ENCODE peak calls at places on chromosomes 6 and 20, in seven cellular contexts. K is mucosa of descending colon, A is IMR-90, Q is B cell, B is BJ, C is upper lobe of left lung, P is HFFc6. S is an unnamed sample.

GRCh38 chr6:43120938-43121913 is 45.1 kb downstream of the PTK7 start:
- DNase-seq in P (peak; percentile 98), C (peak; percentile 59), K (no peak), A (peak; percentile 98), Q (no peak), B (peak; percentile 95), S (peak; percentile 99)

GRCh38 chr20:35257175-35257909 is 20.6 kb downstream of the MMP24OS start:
- DNase-seq in A (peak; percentile 44), K (no peak), Q (no peak), C (no peak), P (no peak), B (no peak), S (peak; percentile 47)

GRCh38 chr6:108365488-108365887 is 70.6 kb downstream of the AFG1L start:
- DNase-seq in B (no peak), Q (no peak), C (no peak), K (no peak), A (no peak), P (no peak), S (no peak)

GRCh38 chr20:50921055-50921454 is 10.2 kb downstream of the ADNP start:
- DNase-seq in C (no peak), Q (no peak), A (no peak), P (no peak), B (no peak), K (no peak), S (no peak)

GRCh38 chr6:138965971-138966370 is 22.1 kb downstream of the REPS1 start:
- DNase-seq in K (no peak), Q (no peak), C (no peak), A (no peak), B (no peak), P (no peak), S (no peak)

GRCh38 chr20:24134930-24135329 is 146.4 kb upstream of the GGTLC1 start:
- DNase-seq in B (no peak), Q (no peak), K (no peak), P (no peak), A (no peak), C (no peak), S (no peak)

GRCh38 chr6:111874030-111874425 is 776 bp upstream of the FYN start:
- DNase-seq in Q (peak; percentile 29), P (no peak), A (peak; percentile 20), B (no peak), K (peak; percentile 34), C (peak; percentile 29), S (peak; percentile 54)

GRCh38 chr6:24283043-24283985 is 74.5 kb downstream of the DCDC2 start:
- DNase-seq in B (peak; percentile 6), C (peak; percentile 86), A (peak; percentile 61), P (peak; percentile 59), K (peak; percentile 84), Q (peak; percentile 33), S (peak; percentile 16)

GRCh38 chr6:31158863-31159855 is 770 bp downstream of the TCF19 start:
- DNase-seq in C (no peak), A (no peak), Q (peak; percentile 48), P (no peak), B (no peak), K (no peak), S (no peak)

GRCh38 chr20:35479798-35480197 is 24.4 kb downstream of the CEP250 start:
- DNase-seq in C (no peak), P (no peak), A (no peak), Q (no peak), K (no peak), B (no peak), S (no peak)

GRCh38 chr6:18640754-18641153 is 253.6 kb downstream of the RNF144B start:
- DNase-seq in P (no peak), A (no peak), C (no peak), Q (no peak), B (no peak), K (no peak), S (no peak)

GRCh38 chr20:17062712-17063111 is 164.1 kb upstream of the PCSK2 start:
- DNase-seq in Q (no peak), K (no peak), C (no peak), B (no peak), A (no peak), P (no peak), S (no peak)

GRCh38 chr6:169890049-169890448 is 138.6 kb downstream of the ERMARD start:
- DNase-seq in Q (no peak), C (no peak), K (no peak), P (no peak), A (no peak), B (no peak), S (no peak)

GRCh38 chr6:21595951-21596378 is 2.4 kb downstream of the SOX4 start:
- DNase-seq in K (no peak), B (no peak), C (no peak), A (no peak), Q (no peak), P (no peak), S (no peak)

GRCh38 chr6:21594427-21595264 is 1.1 kb downstream of the SOX4 start:
- DNase-seq in A (peak; percentile 63), K (peak; percentile 69), Q (peak; percentile 61), P (peak; percentile 44), B (no peak), C (peak; percentile 48), S (peak; percentile 55)

GRCh38 chr6:21593927-21594421 is 423 bp downstream of the SOX4 start:
- DNase-seq in P (peak; percentile 70), A (peak; percentile 72), B (no peak), K (peak; percentile 59), Q (no peak), C (peak; percentile 37), S (peak; percentile 78)

GRCh38 chr6:21596379-21597242 is 3.1 kb downstream of the SOX4 start:
- DNase-seq in K (peak; percentile 41), P (peak; percentile 50), C (peak; percentile 39), A (peak; percentile 59), B (no peak), Q (peak; percentile 53), S (peak; percentile 18)

GRCh38 chr6:21595265-21595950 is 1.9 kb downstream of the SOX4 start:
- DNase-seq in C (peak; percentile 41), Q (peak; percentile 75), P (no peak), A (no peak), K (peak; percentile 58), B (no peak), S (peak; percentile 52)
- TF ChIP-seq CTCF in C (no peak), Q (peak; percentile 18), P (no peak), A (no peak), K (no peak), B (peak; percentile 6), S (no peak)

GRCh38 chr20:43982016-43982415 is 67.4 kb downstream of the TOX2 start:
- DNase-seq in K (no peak), Q (no peak), P (no peak), B (no peak), A (no peak), C (no peak), S (no peak)

GRCh38 chr20:43984587-43984986 is 69.9 kb downstream of the TOX2 start:
- DNase-seq in C (no peak), Q (no peak), B (no peak), K (peak; percentile 55), A (no peak), P (no peak), S (no peak)

GRCh38 chr20:43982886-43983285 is 68.2 kb downstream of the TOX2 start:
- DNase-seq in B (no peak), P (no peak), K (no peak), C (no peak), A (no peak), Q (no peak), S (no peak)

GRCh38 chr20:43983904-43984361 is 69.3 kb downstream of the TOX2 start:
- DNase-seq in P (no peak), B (no peak), K (no peak), Q (no peak), A (no peak), C (no peak), S (no peak)

DNA sequence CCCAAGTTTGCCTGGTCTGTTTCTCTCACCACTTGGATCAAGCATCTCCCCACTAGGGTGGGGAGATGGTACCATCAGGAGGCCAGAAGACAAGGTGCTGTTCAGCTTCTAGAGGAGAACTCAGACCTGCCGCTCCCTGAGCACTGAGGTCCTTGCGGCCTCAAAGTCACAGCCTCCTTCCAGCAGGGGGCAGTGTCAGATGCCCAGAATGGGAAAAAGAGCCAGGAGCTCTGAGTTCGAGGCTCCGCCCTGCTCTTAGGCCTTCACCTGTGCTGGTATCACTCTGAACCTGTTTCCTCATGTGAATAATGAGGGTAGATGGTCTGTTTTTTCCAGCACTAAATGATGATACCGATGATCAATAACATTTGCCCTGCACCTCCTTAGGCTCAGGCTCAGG is 68.7 kb downstream of the TOX2 start:
- DNase-seq in B (no peak), C (no peak), Q (no peak), P (no peak), A (no peak), K (peak; percentile 83), S (no peak)
- TF ChIP-seq CTCF in B (peak; percentile 35), C (peak; percentile 24), Q (no peak), P (peak; percentile 76), A (peak; percentile 7), K (no peak), S (peak; percentile 21)

DNA sequence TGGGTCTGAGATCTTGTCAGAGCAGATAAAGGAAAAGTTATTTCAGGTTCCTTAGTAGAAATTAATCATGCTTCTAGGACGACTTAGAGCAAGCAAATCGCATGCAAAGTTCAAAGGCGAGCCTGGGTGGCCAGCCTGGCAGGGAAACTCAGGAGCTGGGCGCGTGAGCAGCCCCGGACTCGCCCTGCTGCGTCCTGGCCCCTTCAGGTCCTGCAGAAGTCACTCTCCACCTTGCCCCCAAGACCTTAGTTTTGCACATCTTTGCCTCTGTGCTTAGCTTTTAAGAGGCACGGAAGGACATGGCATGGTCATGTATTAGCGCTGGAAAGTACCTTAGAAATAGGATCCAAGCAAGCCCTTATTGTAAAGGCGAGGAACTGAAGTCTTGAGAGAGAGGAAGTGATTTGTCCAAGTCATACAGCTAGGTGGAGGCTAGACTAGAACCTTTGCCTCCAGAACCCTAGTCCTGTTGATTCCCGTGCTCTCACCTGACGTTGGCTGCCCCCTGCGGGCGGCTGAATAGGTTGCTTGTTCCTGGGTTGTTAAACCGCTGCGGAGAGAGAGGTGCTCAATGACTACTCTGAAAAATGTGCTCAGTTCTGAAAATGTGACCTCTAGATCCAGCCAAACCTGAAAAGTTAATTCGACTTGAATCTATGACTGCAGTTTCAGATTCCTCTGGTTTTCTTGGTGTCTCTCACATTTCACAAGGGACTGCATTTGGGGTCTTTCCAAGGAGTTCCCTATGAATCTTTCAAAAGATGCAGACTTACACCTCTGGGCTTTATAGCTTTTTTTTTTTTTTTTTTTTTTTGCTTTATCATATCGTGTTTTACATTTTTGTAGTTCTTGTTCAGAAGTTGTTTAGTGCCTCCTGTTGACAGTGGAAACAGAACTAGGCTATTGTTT is 2.7 kb downstream of the MYB start:
- DNase-seq in B (no peak), Q (peak; percentile 55), K (peak; percentile 87), C (peak; percentile 70), P (no peak), A (peak; percentile 28), S (peak; percentile 54)
- TF ChIP-seq CTCF in B (peak; percentile 54), Q (peak; percentile 62), K (no peak), C (no peak), P (peak; percentile 56), A (peak; percentile 36), S (peak; percentile 47)

DNA sequence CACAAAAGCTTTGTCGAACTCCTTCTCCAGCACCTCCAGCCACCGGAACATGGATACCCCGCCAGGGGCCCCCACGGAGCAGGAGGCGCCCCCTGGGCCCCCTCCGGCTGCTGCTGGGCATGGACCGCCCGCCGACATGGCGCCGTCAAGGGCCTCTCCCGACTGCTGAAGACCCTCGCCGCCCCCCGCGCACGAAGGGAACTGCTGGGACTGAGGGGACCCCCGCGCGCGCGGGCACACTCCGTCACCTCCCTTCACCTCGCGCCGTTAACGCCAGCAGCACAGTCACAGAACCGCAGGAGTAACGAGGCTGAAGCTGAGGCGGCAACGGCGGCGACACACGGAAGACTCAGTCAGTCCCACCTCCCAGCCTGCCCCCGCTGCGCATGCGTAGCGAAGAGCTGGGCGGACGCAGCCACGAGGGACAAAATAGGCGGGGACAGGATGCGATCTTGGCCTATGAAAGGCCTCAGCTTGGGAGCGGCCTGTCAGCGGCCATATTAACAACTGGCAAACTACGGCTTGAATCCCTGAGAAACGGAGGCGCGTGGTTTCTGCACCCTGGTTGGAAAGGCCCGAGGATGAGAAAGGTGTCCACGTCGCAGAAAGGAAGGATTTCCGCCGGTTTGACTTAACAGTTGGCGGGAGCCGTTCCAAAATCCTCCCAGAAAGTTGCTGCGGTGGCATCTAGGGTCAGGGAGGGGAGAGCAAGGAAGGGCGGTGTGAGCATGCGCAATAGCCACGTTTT is at the start of gene GOPC:
- DNase-seq in Q (peak; percentile 92), P (peak; percentile 98), B (peak; percentile 93), A (peak; percentile 98), K (peak; percentile 95), C (peak; percentile 97), S (peak; percentile 97)
- TF ChIP-seq CTCF in Q (peak; percentile 35), P (peak; percentile 64), B (peak; percentile 31), A (peak; percentile 15), K (no peak), C (peak; percentile 11), S (no peak)